ENCODE peak calls at places on chromosome 19, in four cellular contexts. X is IMR-90, R is H9, H is H1. I is an unnamed sample.

GRCh38 chr19:35431147-35431807 is 16.8 kb upstream of the FFAR2 start:
- DNase-seq in X (no peak), R (no peak), H (no peak), I (no peak)

GRCh38 chr19:47895165-47895782 is 9.2 kb upstream of the SULT2A1 start:
- DNase-seq in X (no peak), R (no peak), H (no peak), I (no peak)

GRCh38 chr19:7988307-7988706 is 17.1 kb downstream of the ELAVL1 start:
- DNase-seq in X (no peak), R (no peak), H (no peak), I (peak; percentile 64)

GRCh38 chr19:16076958-16077611 is 790 bp downstream of the TPM4 start:
- DNase-seq in X (no peak), R (no peak), H (peak; percentile 65), I (peak; percentile 48)

GRCh38 chr19:46579286-46579944 is 21.7 kb upstream of the CALM3 start:
- DNase-seq in X (no peak), R (peak; percentile 54), H (peak; percentile 82), I (peak; percentile 59)

GRCh38 chr19:40642757-40643325 is 41.7 kb downstream of the LTBP4 start:
- DNase-seq in X (no peak), R (no peak), H (no peak), I (no peak)

GRCh38 chr19:41646589-41647204 is 19.8 kb upstream of the CEACAM4 start:
- DNase-seq in X (no peak), R (no peak), H (peak; percentile 63), I (no peak)

GRCh38 chr19:35031072-35031881 is 1.0 kb downstream of the SCN1B start:
- DNase-seq in X (peak; percentile 18), R (peak; percentile 70), H (peak; percentile 70), I (peak; percentile 89)

GRCh38 chr19:14505488-14506239 is 9.7 kb upstream of the GIPC1 start:
- DNase-seq in X (peak; percentile 76), R (peak; percentile 90), H (peak; percentile 97), I (peak; percentile 83)

GRCh38 chr19:38839816-38840582 is 8.4 kb upstream of the ECH1 start:
- DNase-seq in X (peak; percentile 40), R (no peak), H (no peak), I (no peak)

GRCh38 chr19:55088021-55088451 is 12.4 kb downstream of the EPS8L1 start:
- DNase-seq in X (no peak), R (no peak), H (no peak), I (no peak)

GRCh38 chr19:10158485-10158884 is 36.3 kb downstream of the DNMT1 start:
- DNase-seq in X (no peak), R (no peak), H (no peak), I (no peak)

GRCh38 chr19:3034845-3035541 is 5.9 kb upstream of the TLE2 start:
- DNase-seq in X (peak; percentile 35), R (no peak), H (peak; percentile 53), I (peak; percentile 76)

GRCh38 chr19:42113641-42114348 is 18.5 kb downstream of the POU2F2 start:
- DNase-seq in X (peak; percentile 99), R (peak; percentile 80), H (no peak), I (peak; percentile 96)

GRCh38 chr19:46785054-46785979 is 3.1 kb downstream of the SLC1A5 start:
- DNase-seq in X (peak; percentile 38), R (no peak), H (no peak), I (no peak)

GRCh38 chr19:5062195-5062594 is 93.3 kb downstream of the KDM4B start:
- DNase-seq in X (no peak), R (no peak), H (no peak), I (no peak)

GRCh38 chr19:38024991-38025716 is 118.1 kb downstream of the SIPA1L3 start:
- DNase-seq in X (no peak), R (peak; percentile 83), H (no peak), I (peak; percentile 70)

GRCh38 chr19:55437410-55437809 is 5.7 kb downstream of the SHISA7 start:
- DNase-seq in X (peak; percentile 56), R (peak; percentile 88), H (peak; percentile 87), I (peak; percentile 87)

GRCh38 chr19:42312370-42312769 is 739 bp upstream of the TMEM145 start:
- DNase-seq in X (no peak), R (no peak), H (no peak), I (no peak)

GRCh38 chr19:927707-928401 is 2.0 kb downstream of the ARID3A start:
- DNase-seq in X (no peak), R (peak; percentile 73), H (no peak), I (no peak)

GRCh38 chr19:928471-929259 is 2.8 kb downstream of the ARID3A start:
- DNase-seq in X (no peak), R (peak; percentile 77), H (no peak), I (no peak)

GRCh38 chr19:926595-927043 is 784 bp downstream of the ARID3A start:
- DNase-seq in X (no peak), R (no peak), H (no peak), I (peak; percentile 69)

GRCh38 chr19:925912-926594 is at the start of gene ARID3A:
- DNase-seq in X (no peak), R (peak; percentile 71), H (no peak), I (no peak)

GRCh38 chr19:927044-927706 is 1.3 kb downstream of the ARID3A start:
- DNase-seq in X (no peak), R (peak; percentile 55), H (no peak), I (peak; percentile 67)
- H4K5ac ChIP-seq in X (peak overlapping the region; percentile 50), R (no peak overlapping the region), H (no peak overlapping the region), I (no peak overlapping the region)

DNA sequence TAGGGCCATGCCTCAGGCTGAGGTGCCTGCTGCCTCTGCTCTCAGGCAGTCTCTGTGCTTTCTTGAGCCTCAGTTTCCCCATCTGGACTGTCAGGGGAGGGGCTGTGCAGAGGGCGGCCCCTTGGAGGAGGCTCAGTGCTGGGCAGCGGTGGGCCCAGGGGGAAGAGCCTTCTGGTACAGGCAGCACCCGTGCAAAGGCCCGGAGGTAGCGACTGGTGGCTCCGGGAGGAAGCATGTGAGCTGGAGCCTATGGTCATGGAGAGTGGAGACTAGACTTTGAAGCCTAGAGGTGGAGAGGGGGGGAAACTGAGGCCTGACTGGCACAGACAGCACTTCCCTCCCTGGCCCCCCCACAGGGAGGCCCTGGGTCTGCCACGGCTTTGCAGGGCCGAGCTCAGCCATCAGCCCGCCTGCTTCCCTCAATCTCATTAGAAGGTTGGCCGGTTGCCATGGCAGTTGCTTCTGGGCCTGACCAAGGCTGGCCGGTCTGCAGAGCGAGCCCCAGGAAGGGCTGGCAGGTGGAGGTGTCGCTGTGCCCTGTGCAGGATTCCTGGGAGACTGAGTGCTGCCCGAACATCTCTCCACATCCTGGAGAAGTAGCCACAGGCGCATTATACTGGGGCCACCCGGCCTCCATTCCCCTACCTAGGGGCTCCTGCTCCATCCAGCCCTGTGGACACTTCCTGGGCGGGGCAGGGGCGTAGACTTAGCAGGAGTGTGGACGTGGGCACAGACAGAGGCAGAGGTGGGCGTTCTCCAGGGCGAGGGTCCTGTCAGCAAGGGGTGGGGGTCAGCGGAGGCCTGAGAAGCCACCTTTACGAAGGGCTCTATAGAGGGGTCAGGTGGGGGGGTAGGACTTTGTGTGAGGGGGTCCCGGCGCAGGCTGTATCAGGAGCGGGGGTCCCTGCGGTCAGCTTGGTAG is 53.2 kb downstream of the CRTC1 start:
- DNase-seq in X (no peak), R (no peak), H (no peak), I (no peak)
- H2BK15ac ChIP-seq in X (no peak overlapping the region), R (no peak overlapping the region), H (no peak overlapping the region), I (no peak overlapping the region)

GRCh38 chr19:49658139-49658517 is 7.5 kb downstream of the IRF3 start:
- DNase-seq in X (no peak), R (no peak), H (no peak), I (no peak)

GRCh38 chr19:49660338-49660961 is 5.2 kb downstream of the IRF3 start:
- DNase-seq in X (no peak), R (no peak), H (no peak), I (no peak)

GRCh38 chr19:49657493-49658138 is 8.0 kb downstream of the IRF3 start:
- DNase-seq in X (no peak), R (no peak), H (no peak), I (no peak)

GRCh38 chr19:49656456-49657109 is 9.1 kb downstream of the IRF3 start:
- DNase-seq in X (no peak), R (no peak), H (no peak), I (no peak)

DNA sequence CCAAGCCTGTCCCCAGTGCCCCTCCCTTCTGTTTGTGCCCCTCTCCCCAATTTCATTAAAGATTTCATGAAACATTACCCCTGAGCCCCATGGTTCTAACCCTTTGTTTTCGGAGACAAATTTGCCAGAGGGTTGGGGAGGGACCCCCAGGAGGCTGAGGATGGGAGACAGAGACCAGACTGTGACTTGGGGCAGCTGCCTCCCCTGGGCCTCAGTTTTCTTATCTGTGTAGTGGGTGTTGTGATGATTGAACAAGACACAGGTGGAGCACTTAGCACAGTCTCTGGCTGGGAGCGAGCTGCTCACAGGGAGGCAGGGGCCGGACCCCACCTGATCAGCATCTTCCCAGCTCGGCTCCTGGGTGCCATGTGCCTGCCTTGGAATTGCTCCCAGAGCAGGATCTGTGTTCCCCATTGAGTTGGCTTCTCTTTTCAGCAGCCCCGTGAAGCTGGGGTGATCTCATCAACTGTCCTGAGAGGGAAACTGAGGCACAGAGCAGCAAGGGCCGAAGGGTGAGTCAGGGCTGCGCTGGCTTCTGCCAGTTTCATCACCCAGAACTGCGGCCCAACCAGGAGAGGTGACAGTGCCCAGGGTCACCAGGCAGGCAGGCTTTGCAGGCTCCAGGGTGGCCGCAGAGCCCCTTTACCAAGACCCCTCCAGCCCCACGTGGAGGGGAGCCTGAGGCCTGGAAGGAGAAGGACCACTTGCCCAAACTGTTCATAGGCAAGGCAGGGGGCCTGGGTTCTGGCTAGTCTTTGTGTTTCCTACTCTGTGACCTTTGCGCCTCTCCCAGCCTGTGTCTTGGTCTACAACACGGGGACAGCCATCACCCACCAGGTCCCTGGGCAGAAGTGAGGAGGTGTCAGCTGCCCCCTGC is 6.9 kb downstream of the IRF3 start:
- DNase-seq in X (no peak), R (no peak), H (no peak), I (no peak)
- H4K5ac ChIP-seq in X (no peak overlapping the region), R (no peak overlapping the region), H (no peak overlapping the region), I (no peak overlapping the region)

GRCh38 chr19:49895566-49896297 is 955 bp downstream of the IL4I1 start:
- DNase-seq in X (no peak), R (no peak), H (no peak), I (no peak)

GRCh38 chr19:49894879-49895565 is 1.7 kb downstream of the IL4I1 start:
- DNase-seq in X (no peak), R (no peak), H (no peak), I (no peak)

GRCh38 chr19:49893135-49893534 is 3.6 kb downstream of the IL4I1 start:
- DNase-seq in X (no peak), R (no peak), H (no peak), I (no peak)

GRCh38 chr19:49894011-49894664 is 2.5 kb downstream of the IL4I1 start:
- DNase-seq in X (no peak), R (no peak), H (no peak), I (no peak)

GRCh38 chr19:49896863-49897621 is at the start of gene IL4I1:
- DNase-seq in X (peak; percentile 42), R (no peak), H (no peak), I (no peak)
- H2BK15ac ChIP-seq in X (peak within 1 kb of the TSS; percentile 78), R (no peak within 1 kb of the TSS), H (peak within 1 kb of the TSS; percentile 88), I (no peak within 1 kb of the TSS)

I was measured in mesendoderm.